ENCODE peak calls at places on chromosomes 3 and 15, in eight cellular contexts. One of them, this sample, is unnamed.

GRCh38 chr3:25572919-25573385 is 91.8 kb downstream of the TOP2B start:
- DNase-seq in uterus: peak
- DNase-seq in GM03348: peak
- DNase-seq in esophagus muscularis mucosa: no peak
- DNase-seq in NCI-H748 treated with DMSO at 0.1 percent for 48 hours: no peak
- DNase-seq in fibroblast of lung: peak
- DNase-seq in NCI-H226: peak
- DNase-seq in cerebellar cortex: peak
- DNase-seq in this sample: no peak

GRCh38 chr15:68492855-68493254 is 60.9 kb upstream of the ITGA11 start:
- DNase-seq in uterus: peak
- DNase-seq in GM03348: peak
- DNase-seq in esophagus muscularis mucosa: no peak
- DNase-seq in NCI-H748 treated with DMSO at 0.1 percent for 48 hours: no peak
- DNase-seq in fibroblast of lung: no peak
- DNase-seq in NCI-H226: peak
- DNase-seq in cerebellar cortex: no peak
- DNase-seq in this sample: no peak

GRCh38 chr15:66761723-66762595 is 59.9 kb downstream of the SMAD6 start:
- DNase-seq in uterus: no peak
- DNase-seq in GM03348: peak
- DNase-seq in esophagus muscularis mucosa: no peak
- DNase-seq in NCI-H748 treated with DMSO at 0.1 percent for 48 hours: no peak
- DNase-seq in fibroblast of lung: no peak
- DNase-seq in NCI-H226: peak
- DNase-seq in cerebellar cortex: no peak
- DNase-seq in this sample: no peak

GRCh38 chr15:58111718-58112104 is 26.5 kb upstream of the AQP9 start:
- DNase-seq in uterus: no peak
- DNase-seq in GM03348: no peak
- DNase-seq in esophagus muscularis mucosa: no peak
- DNase-seq in NCI-H748 treated with DMSO at 0.1 percent for 48 hours: no peak
- DNase-seq in fibroblast of lung: no peak
- DNase-seq in NCI-H226: no peak
- DNase-seq in cerebellar cortex: no peak
- DNase-seq in this sample: no peak

GRCh38 chr3:53199834-53200233 is 38.8 kb downstream of the PRKCD start:
- DNase-seq in uterus: no peak
- DNase-seq in GM03348: no peak
- DNase-seq in esophagus muscularis mucosa: no peak
- DNase-seq in NCI-H748 treated with DMSO at 0.1 percent for 48 hours: no peak
- DNase-seq in fibroblast of lung: no peak
- DNase-seq in NCI-H226: no peak
- DNase-seq in cerebellar cortex: no peak
- DNase-seq in this sample: no peak

GRCh38 chr3:14519406-14519805 is 20.7 kb downstream of the GRIP2 start:
- DNase-seq in uterus: no peak
- DNase-seq in GM03348: no peak
- DNase-seq in esophagus muscularis mucosa: no peak
- DNase-seq in NCI-H748 treated with DMSO at 0.1 percent for 48 hours: no peak
- DNase-seq in fibroblast of lung: no peak
- DNase-seq in NCI-H226: no peak
- DNase-seq in cerebellar cortex: no peak
- DNase-seq in this sample: no peak

GRCh38 chr3:180571831-180572578 is 30.0 kb upstream of the TTC14 start:
- DNase-seq in uterus: no peak
- DNase-seq in GM03348: no peak
- DNase-seq in esophagus muscularis mucosa: no peak
- DNase-seq in NCI-H748 treated with DMSO at 0.1 percent for 48 hours: no peak
- DNase-seq in fibroblast of lung: no peak
- DNase-seq in NCI-H226: no peak
- DNase-seq in cerebellar cortex: no peak
- DNase-seq in this sample: no peak

GRCh38 chr15:80456517-80457497 is 52.6 kb downstream of the ARNT2 start:
- DNase-seq in uterus: no peak
- DNase-seq in GM03348: peak
- DNase-seq in esophagus muscularis mucosa: no peak
- DNase-seq in NCI-H748 treated with DMSO at 0.1 percent for 48 hours: no peak
- DNase-seq in fibroblast of lung: peak
- DNase-seq in NCI-H226: no peak
- DNase-seq in cerebellar cortex: no peak
- DNase-seq in this sample: no peak

GRCh38 chr15:57152666-57153065 is 223.6 kb upstream of the CGNL1 start:
- DNase-seq in uterus: no peak
- DNase-seq in GM03348: no peak
- DNase-seq in esophagus muscularis mucosa: no peak
- DNase-seq in NCI-H748 treated with DMSO at 0.1 percent for 48 hours: no peak
- DNase-seq in fibroblast of lung: no peak
- DNase-seq in NCI-H226: no peak
- DNase-seq in cerebellar cortex: no peak
- DNase-seq in this sample: no peak

GRCh38 chr3:70308760-70309159 is 3.7 kb downstream of the MDFIC2 start:
- DNase-seq in uterus: no peak
- DNase-seq in GM03348: peak
- DNase-seq in esophagus muscularis mucosa: no peak
- DNase-seq in NCI-H748 treated with DMSO at 0.1 percent for 48 hours: no peak
- DNase-seq in fibroblast of lung: peak
- DNase-seq in NCI-H226: no peak
- DNase-seq in cerebellar cortex: peak
- DNase-seq in this sample: no peak

GRCh38 chr3:52405066-52405465 is 39.8 kb downstream of the SEMA3G start:
- DNase-seq in uterus: no peak
- DNase-seq in GM03348: no peak
- DNase-seq in esophagus muscularis mucosa: no peak
- DNase-seq in NCI-H748 treated with DMSO at 0.1 percent for 48 hours: no peak
- DNase-seq in fibroblast of lung: no peak
- DNase-seq in NCI-H226: no peak
- DNase-seq in cerebellar cortex: no peak
- DNase-seq in this sample: no peak

GRCh38 chr3:123244128-123244527 is 42.4 kb downstream of the SEC22A start:
- DNase-seq in uterus: no peak
- DNase-seq in GM03348: no peak
- DNase-seq in esophagus muscularis mucosa: no peak
- DNase-seq in NCI-H748 treated with DMSO at 0.1 percent for 48 hours: no peak
- DNase-seq in fibroblast of lung: no peak
- DNase-seq in NCI-H226: no peak
- DNase-seq in cerebellar cortex: no peak
- DNase-seq in this sample: no peak

GRCh38 chr15:33008284-33009011 is 186.1 kb downstream of the FMN1 start:
- DNase-seq in uterus: no peak
- DNase-seq in GM03348: peak
- DNase-seq in esophagus muscularis mucosa: no peak
- DNase-seq in NCI-H748 treated with DMSO at 0.1 percent for 48 hours: no peak
- DNase-seq in fibroblast of lung: peak
- DNase-seq in NCI-H226: peak
- DNase-seq in cerebellar cortex: no peak
- DNase-seq in this sample: no peak

GRCh38 chr3:188914556-188914955 is 257.2 kb upstream of the TPRG1 start:
- DNase-seq in uterus: no peak
- DNase-seq in GM03348: no peak
- DNase-seq in esophagus muscularis mucosa: no peak
- DNase-seq in NCI-H748 treated with DMSO at 0.1 percent for 48 hours: no peak
- DNase-seq in fibroblast of lung: peak
- DNase-seq in NCI-H226: no peak
- DNase-seq in cerebellar cortex: no peak
- DNase-seq in this sample: no peak

GRCh38 chr15:91807122-91807521 is 46.4 kb upstream of the SLCO3A1 start:
- DNase-seq in uterus: no peak
- DNase-seq in GM03348: no peak
- DNase-seq in esophagus muscularis mucosa: no peak
- DNase-seq in NCI-H748 treated with DMSO at 0.1 percent for 48 hours: peak
- DNase-seq in fibroblast of lung: no peak
- DNase-seq in NCI-H226: no peak
- DNase-seq in cerebellar cortex: no peak
- DNase-seq in this sample: peak

GRCh38 chr3:169660709-169661566 is 2.6 kb downstream of the MECOM start:
- DNase-seq in uterus: no peak
- DNase-seq in GM03348: peak
- DNase-seq in esophagus muscularis mucosa: no peak
- DNase-seq in NCI-H748 treated with DMSO at 0.1 percent for 48 hours: no peak
- DNase-seq in fibroblast of lung: peak
- DNase-seq in NCI-H226: no peak
- DNase-seq in cerebellar cortex: no peak
- DNase-seq in this sample: no peak

This sample was measured in DMS153.